ENCODE peak calls at places on chromosomes 16 and 17, in four cellular contexts. One of them, this sample, is unnamed.

GRCh38 chr16:67922221-67922620 is 9.4 kb downstream of the CTRL start:
- DNase-seq in fibroblast of the conjunctiva: no peak
- DNase-seq in progenitor cell of endocrine pancreas: no peak
- DNase-seq in gastrocnemius medialis: no peak
- DNase-seq in this sample: no peak

GRCh38 chr17:81440511-81441244 is 45.4 kb downstream of the BAHCC1 start:
- DNase-seq in gastrocnemius medialis: no peak
- DNase-seq in fibroblast of the conjunctiva: no peak
- DNase-seq in progenitor cell of endocrine pancreas: peak; percentile 68
- DNase-seq in this sample: no peak

GRCh38 chr16:24359490-24359889 is 103.4 kb downstream of the CACNG3 start:
- DNase-seq in gastrocnemius medialis: no peak
- DNase-seq in fibroblast of the conjunctiva: no peak
- DNase-seq in progenitor cell of endocrine pancreas: no peak
- DNase-seq in this sample: no peak

GRCh38 chr16:8958344-8958808 is 5.3 kb downstream of the USP7 start:
- DNase-seq in progenitor cell of endocrine pancreas: no peak
- DNase-seq in gastrocnemius medialis: peak; percentile 29
- DNase-seq in fibroblast of the conjunctiva: no peak
- DNase-seq in this sample: peak; percentile 33

GRCh38 chr17:73799091-73799490 is 154.8 kb upstream of the SDK2 start:
- DNase-seq in gastrocnemius medialis: no peak
- DNase-seq in progenitor cell of endocrine pancreas: no peak
- DNase-seq in fibroblast of the conjunctiva: no peak
- DNase-seq in this sample: no peak

GRCh38 chr16:28013392-28013791 is 50.1 kb downstream of the GSG1L start:
- DNase-seq in fibroblast of the conjunctiva: no peak
- DNase-seq in progenitor cell of endocrine pancreas: no peak
- DNase-seq in gastrocnemius medialis: no peak
- DNase-seq in this sample: no peak

GRCh38 chr17:4513113-4514032 is 14.7 kb downstream of the SPNS2 start:
- DNase-seq in progenitor cell of endocrine pancreas: no peak
- DNase-seq in gastrocnemius medialis: no peak
- DNase-seq in fibroblast of the conjunctiva: no peak
- DNase-seq in this sample: no peak

GRCh38 chr16:67541391-67542263 is 13.0 kb downstream of the RIPOR1 start:
- DNase-seq in progenitor cell of endocrine pancreas: no peak
- DNase-seq in fibroblast of the conjunctiva: no peak
- DNase-seq in gastrocnemius medialis: no peak
- DNase-seq in this sample: no peak

GRCh38 chr17:39146273-39146672 is 5.2 kb downstream of the PLXDC1 start:
- DNase-seq in gastrocnemius medialis: no peak
- DNase-seq in progenitor cell of endocrine pancreas: no peak
- DNase-seq in fibroblast of the conjunctiva: no peak
- DNase-seq in this sample: no peak

GRCh38 chr17:34850964-34851363 is 110.3 kb downstream of the CCT6B start:
- DNase-seq in progenitor cell of endocrine pancreas: no peak
- DNase-seq in fibroblast of the conjunctiva: no peak
- DNase-seq in gastrocnemius medialis: no peak
- DNase-seq in this sample: no peak

GRCh38 chr17:78677303-78678219 is 100.4 kb upstream of the DNAH17 start:
- DNase-seq in gastrocnemius medialis: peak; percentile 88
- DNase-seq in progenitor cell of endocrine pancreas: no peak
- DNase-seq in fibroblast of the conjunctiva: no peak
- DNase-seq in this sample: no peak

GRCh38 chr16:56708821-56709685 is 20.9 kb upstream of the NUP93 start:
- DNase-seq in fibroblast of the conjunctiva: no peak
- DNase-seq in gastrocnemius medialis: no peak
- DNase-seq in progenitor cell of endocrine pancreas: no peak
- DNase-seq in this sample: no peak

GRCh38 chr17:78372811-78373210 is 5.6 kb upstream of the PGS1 start:
- DNase-seq in gastrocnemius medialis: no peak
- DNase-seq in fibroblast of the conjunctiva: no peak
- DNase-seq in progenitor cell of endocrine pancreas: no peak
- DNase-seq in this sample: no peak

GRCh38 chr16:59635674-59636073 is 901.6 kb upstream of the GOT2 start:
- DNase-seq in progenitor cell of endocrine pancreas: no peak
- DNase-seq in gastrocnemius medialis: no peak
- DNase-seq in fibroblast of the conjunctiva: peak; percentile 13
- DNase-seq in this sample: no peak

GRCh38 chr16:2527071-2527783 is 4.0 kb downstream of the CEMP1 start:
- DNase-seq in progenitor cell of endocrine pancreas: no peak
- DNase-seq in fibroblast of the conjunctiva: no peak
- DNase-seq in gastrocnemius medialis: no peak
- DNase-seq in this sample: no peak

GRCh38 chr16:24626251-24626650 is 86.9 kb downstream of the RBBP6 start:
- DNase-seq in progenitor cell of endocrine pancreas: no peak
- DNase-seq in gastrocnemius medialis: no peak
- DNase-seq in fibroblast of the conjunctiva: peak; percentile 50
- DNase-seq in this sample: no peak

GRCh38 chr16:88934066-88934667 is 42.8 kb downstream of the CBFA2T3 start:
- DNase-seq in fibroblast of the conjunctiva: no peak
- DNase-seq in gastrocnemius medialis: no peak
- DNase-seq in progenitor cell of endocrine pancreas: no peak
- DNase-seq in this sample: no peak

GRCh38 chr17:42194133-42194899 is at the start of gene GHDC:
- DNase-seq in progenitor cell of endocrine pancreas: no peak
- DNase-seq in gastrocnemius medialis: peak; percentile 77
- DNase-seq in fibroblast of the conjunctiva: peak; percentile 49
- DNase-seq in this sample: peak; percentile 88

GRCh38 chr17:76840884-76841775 is 27.1 kb upstream of the MGAT5B start:
- DNase-seq in progenitor cell of endocrine pancreas: no peak
- DNase-seq in fibroblast of the conjunctiva: no peak
- DNase-seq in gastrocnemius medialis: no peak
- DNase-seq in this sample: no peak

GRCh38 chr16:30998852-30999761 is 11.3 kb downstream of the STX1B start:
- DNase-seq in gastrocnemius medialis: no peak
- DNase-seq in progenitor cell of endocrine pancreas: no peak
- DNase-seq in fibroblast of the conjunctiva: no peak
- DNase-seq in this sample: no peak

GRCh38 chr16:23185661-23186060 is 3.1 kb downstream of the SCNN1G start:
- DNase-seq in gastrocnemius medialis: no peak
- DNase-seq in progenitor cell of endocrine pancreas: no peak
- DNase-seq in fibroblast of the conjunctiva: no peak
- DNase-seq in this sample: no peak

GRCh38 chr17:73291260-73291801 is 20.5 kb downstream of the CDC42EP4 start:
- DNase-seq in fibroblast of the conjunctiva: peak; percentile 78
- DNase-seq in progenitor cell of endocrine pancreas: no peak
- DNase-seq in gastrocnemius medialis: peak; percentile 60
- DNase-seq in this sample: peak; percentile 86

GRCh38 chr17:77631307-77631706 is 327.2 kb upstream of the TNRC6C start:
- DNase-seq in fibroblast of the conjunctiva: no peak
- DNase-seq in progenitor cell of endocrine pancreas: no peak
- DNase-seq in gastrocnemius medialis: no peak
- DNase-seq in this sample: no peak

GRCh38 chr17:67027031-67027628 is 17.2 kb upstream of the CACNG1 start:
- DNase-seq in progenitor cell of endocrine pancreas: no peak
- DNase-seq in gastrocnemius medialis: no peak
- DNase-seq in fibroblast of the conjunctiva: no peak
- DNase-seq in this sample: no peak

GRCh38 chr17:5560361-5560988 is 23.8 kb downstream of the NLRP1 start:
- DNase-seq in progenitor cell of endocrine pancreas: no peak
- DNase-seq in fibroblast of the conjunctiva: no peak
- DNase-seq in gastrocnemius medialis: no peak
- DNase-seq in this sample: no peak

GRCh38 chr17:34556384-34556783 is 23.0 kb upstream of the TMEM132E start:
- DNase-seq in gastrocnemius medialis: no peak
- DNase-seq in progenitor cell of endocrine pancreas: peak; percentile 40
- DNase-seq in fibroblast of the conjunctiva: no peak
- DNase-seq in this sample: no peak

GRCh38 chr16:71811261-71811803 is 2.7 kb upstream of the AP1G1 start:
- DNase-seq in gastrocnemius medialis: no peak
- DNase-seq in progenitor cell of endocrine pancreas: no peak
- DNase-seq in fibroblast of the conjunctiva: no peak
- DNase-seq in this sample: no peak

This sample was measured in tibial artery.